ENCODE peak calls at places on chromosome 21, in six cellular contexts. K is neural progenitor cell, F is astrocyte, V is mesendoderm, I is fibroblast of lung, W is SK-N-SH. S is an unnamed sample.

GRCh38 chr21:15289896-15290841 is 225.4 kb upstream of the NRIP1 start:
- DNase-seq in K (peak; percentile 87), F (no peak), V (peak; percentile 62), I (no peak), W (peak; percentile 58), S (no peak)

GRCh38 chr21:17921579-17922530 is 102.7 kb upstream of the C21orf91 start:
- DNase-seq in K (no peak), F (peak; percentile 94), V (peak; percentile 14), I (peak; percentile 94), W (peak; percentile 19), S (no peak)

GRCh38 chr21:43658769-43659135 is 536 bp downstream of the HSF2BP start:
- DNase-seq in K (peak; percentile 25), F (no peak), V (no peak), I (no peak), W (peak; percentile 41), S (no peak)

GRCh38 chr21:8988696-8989095 is 1532.7 kb upstream of the TPTE start:
- DNase-seq in K (no peak), F (peak; percentile 42), V (no peak), I (peak; percentile 52), W (no peak), S (no peak)

GRCh38 chr21:32562426-32562825 is 22.9 kb downstream of the TCP10L start:
- DNase-seq in K (peak; percentile 62), F (peak; percentile 64), V (peak; percentile 65), I (peak; percentile 67), W (no peak), S (no peak)

GRCh38 chr21:29335720-29336119 is 37.0 kb downstream of the BACH1 start:
- DNase-seq in K (no peak), F (peak; percentile 43), V (no peak), I (peak; percentile 46), W (no peak), S (no peak)

GRCh38 chr21:22125581-22125980 is 1127.4 kb downstream of the NCAM2 start:
- DNase-seq in K (no peak), F (no peak), V (no peak), I (no peak), W (no peak), S (no peak)

GRCh38 chr21:39911286-39911685 is 44.0 kb downstream of the PCP4 start:
- DNase-seq in K (peak; percentile 19), F (no peak), V (peak; percentile 43), I (no peak), W (no peak), S (no peak)

GRCh38 chr21:31801551-31802234 is 69.8 kb upstream of the SCAF4 start:
- DNase-seq in K (no peak), F (no peak), V (no peak), I (no peak), W (no peak), S (no peak)

GRCh38 chr21:45595574-45596295 is 47.8 kb upstream of the PCBP3 start:
- DNase-seq in K (no peak), F (no peak), V (no peak), I (no peak), W (no peak), S (no peak)

DNA sequence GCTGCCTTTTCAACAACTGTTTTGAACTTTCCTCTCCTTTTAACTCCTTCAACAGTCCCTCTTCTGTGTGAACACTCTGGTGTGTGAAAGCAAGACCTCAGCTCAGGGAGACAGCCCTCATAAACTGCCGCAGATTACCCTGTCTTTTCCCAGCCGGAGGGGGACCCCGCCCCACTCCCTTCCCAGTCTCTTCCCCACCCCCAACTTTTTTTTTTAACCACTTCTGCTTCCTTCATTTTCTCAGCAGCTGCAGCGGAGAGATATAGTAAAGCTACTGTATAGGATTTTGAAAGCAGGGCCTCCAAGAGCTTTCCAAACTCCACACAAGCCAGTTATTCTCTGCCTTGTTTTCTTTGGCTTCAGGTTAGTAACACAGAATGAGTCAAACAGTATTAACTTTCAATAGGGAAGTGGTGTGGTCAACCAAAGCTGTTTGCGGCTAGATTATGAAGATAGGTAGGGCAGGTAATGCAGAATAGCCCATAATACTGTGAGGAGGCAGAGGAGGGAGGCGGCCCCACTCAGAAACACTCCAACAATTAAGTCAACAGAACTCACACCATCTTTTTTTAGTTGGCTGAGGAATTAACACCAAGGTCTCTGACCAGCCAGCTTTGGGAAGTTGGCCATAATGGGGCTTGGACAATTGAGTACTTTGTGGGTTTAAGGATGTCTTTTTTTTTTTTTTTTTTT is 176.9 kb downstream of the CLIC6 start:
- DNase-seq in K (no peak), F (peak; percentile 96), V (no peak), I (peak; percentile 95), W (no peak), S (peak; percentile 16)
- H3K79me2 ChIP-seq in K (no peaks in the 10 kb centered on the region), F (peaks cover 56% of the 10 kb centered on the region), V (no peaks in the 10 kb centered on the region), I (peaks cover 83% of the 10 kb centered on the region), W (peaks cover 88% of the 10 kb centered on the region), S (no peaks in the 10 kb centered on the region)

DNA sequence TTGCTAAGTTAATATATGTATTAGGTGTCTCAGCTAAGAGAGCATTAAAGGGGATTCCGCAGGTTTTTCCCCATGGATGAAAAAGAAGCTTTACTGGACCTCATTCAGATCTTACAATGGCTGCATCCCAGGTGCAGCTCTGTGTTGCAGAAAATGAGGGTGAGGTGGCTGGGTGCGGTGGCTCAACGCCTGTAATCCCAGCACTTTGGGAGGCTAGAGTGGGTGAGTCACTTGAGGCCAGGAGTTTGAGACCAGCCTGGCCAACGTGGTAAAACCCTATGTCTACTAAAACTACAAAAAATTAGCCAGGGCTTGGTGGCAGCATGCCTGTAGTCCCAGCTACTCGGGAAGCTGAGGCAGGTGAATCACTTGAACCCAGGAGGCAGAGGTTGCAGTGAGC is 58.5 kb upstream of the MORC3 start:
- DNase-seq in K (no peak), F (no peak), V (no peak), I (peak; percentile 26), W (no peak), S (no peak)
- H3K4me3 ChIP-seq in K (no peak overlapping the region), F (no peak overlapping the region), V (no peak overlapping the region), I (no peak overlapping the region), W (no peak overlapping the region), S (no peak overlapping the region)

DNA sequence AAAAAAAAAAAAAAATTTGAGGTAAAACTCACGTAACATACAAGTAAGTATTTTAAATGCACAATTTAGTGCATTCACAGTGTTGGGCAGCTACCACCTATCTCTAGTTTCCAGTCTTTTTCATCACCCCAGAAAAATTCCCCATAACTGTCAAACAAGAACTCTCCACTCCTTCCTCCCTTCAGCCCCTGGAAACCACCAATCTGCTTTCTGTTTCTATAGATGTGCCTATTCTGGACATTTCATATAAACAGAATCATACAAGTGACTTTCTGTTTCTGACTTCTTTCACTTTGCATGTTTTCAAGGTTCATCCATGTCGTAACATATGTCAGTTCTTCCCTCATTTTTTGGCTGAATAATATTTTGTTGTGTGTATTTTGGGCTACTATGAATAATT is 24.9 kb upstream of the ETS2 start:
- DNase-seq in K (no peak), F (no peak), V (no peak), I (no peak), W (no peak), S (no peak)
- H3K4me1 ChIP-seq in K (no peaks in the 10 kb centered on the region), F (no peaks in the 10 kb centered on the region), V (no peaks in the 10 kb centered on the region), I (no peaks in the 10 kb centered on the region), W (no peaks in the 10 kb centered on the region), S (peaks cover under 1% of the 10 kb centered on the region)

DNA sequence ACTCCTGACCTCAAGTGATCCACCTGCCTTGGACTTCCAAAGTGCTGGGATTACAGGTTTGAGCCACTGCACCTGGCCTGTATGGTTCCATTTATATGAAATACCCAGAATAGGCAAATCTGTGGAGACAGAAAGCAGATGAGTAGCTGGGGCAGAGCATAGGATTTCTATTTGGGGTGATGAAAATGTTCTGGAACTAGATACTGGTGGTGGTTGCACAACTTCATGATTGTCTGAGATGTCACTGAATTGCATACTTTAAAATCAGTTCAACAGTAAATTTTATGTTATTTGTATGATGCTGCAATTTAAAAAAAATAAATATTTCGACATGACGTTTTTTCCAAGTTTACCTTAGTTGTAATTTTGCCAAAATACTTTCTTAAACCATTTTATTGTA is 23.9 kb downstream of the ITSN1 start:
- DNase-seq in K (no peak), F (no peak), V (no peak), I (no peak), W (no peak), S (no peak)
- H3K79me2 ChIP-seq in K (peaks cover 100% of the 10 kb centered on the region), F (peaks cover 94% of the 10 kb centered on the region), V (peaks cover 60% of the 10 kb centered on the region), I (peaks cover 40% of the 10 kb centered on the region), W (peaks cover 98% of the 10 kb centered on the region), S (no peaks in the 10 kb centered on the region)

S was measured in OCI-LY7.